ENCODE peak calls at places on chromosomes 4 and X, in four cellular contexts. P is OCI-LY7, U is GM23338, Z is HCT116. N is an unnamed sample.

GRCh38 chrX:16144420-16144819 is 21.1 kb downstream of the GRPR start:
- DNase-seq in P (no peak), U (no peak), Z (no peak), N (no peak)

GRCh38 chr4:165360041-165360782 is 18.6 kb upstream of the CPE start:
- DNase-seq in P (no peak), U (no peak), Z (no peak), N (no peak)

GRCh38 chrX:148659481-148659880 is 159.1 kb downstream of the AFF2 start:
- DNase-seq in P (no peak), U (no peak), Z (no peak), N (no peak)

GRCh38 chrX:134622056-134622812 is 36.0 kb downstream of the PLAC1 start:
- DNase-seq in P (no peak), U (peak; percentile 47), Z (peak; percentile 23), N (peak; percentile 86)

GRCh38 chrX:150899191-150899757 is 806 bp upstream of the CD99L2 start:
- DNase-seq in P (peak; percentile 71), U (peak; percentile 50), Z (no peak), N (peak; percentile 13)

GRCh38 chr4:113560579-113560978 is 201.0 kb downstream of the CAMK2D start:
- DNase-seq in P (no peak), U (no peak), Z (no peak), N (no peak)

GRCh38 chrX:129825746-129826505 is 17.8 kb downstream of the ZDHHC9 start:
- DNase-seq in P (peak; percentile 14), U (no peak), Z (no peak), N (no peak)

GRCh38 chr4:158255727-158256324 is 45.5 kb downstream of the TMEM144 start:
- DNase-seq in P (peak; percentile 30), U (peak; percentile 64), Z (peak; percentile 36), N (peak; percentile 64)

GRCh38 chr4:24857996-24858395 is 54.8 kb downstream of the CCDC149 start:
- DNase-seq in P (no peak), U (no peak), Z (no peak), N (no peak)

GRCh38 chr4:17552427-17552826 is 24.6 kb upstream of the LAP3 start:
- DNase-seq in P (no peak), U (no peak), Z (no peak), N (no peak)

GRCh38 chr4:176538217-176538925 is 218.6 kb downstream of the SPCS3 start:
- DNase-seq in P (no peak), U (no peak), Z (no peak), N (peak; percentile 80)

GRCh38 chr4:82810171-82810570 is 11.6 kb upstream of the SCD5 start:
- DNase-seq in P (no peak), U (no peak), Z (no peak), N (no peak)

GRCh38 chr4:108130955-108131354 is 37.8 kb downstream of the LEF1 start:
- DNase-seq in P (no peak), U (peak; percentile 57), Z (no peak), N (no peak)

GRCh38 chrX:6151971-6152370 is 76.7 kb downstream of the NLGN4X start:
- DNase-seq in P (no peak), U (no peak), Z (no peak), N (no peak)

GRCh38 chr4:100095729-100096595 is 94.3 kb downstream of the DDIT4L start:
- DNase-seq in P (peak; percentile 53), U (peak; percentile 83), Z (peak; percentile 69), N (peak; percentile 74)

GRCh38 chr4:27017623-27018022 is 157.0 kb downstream of the STIM2 start:
- DNase-seq in P (no peak), U (no peak), Z (no peak), N (no peak)

GRCh38 chrX:151176351-151176750 is at the start of gene GPR50:
- DNase-seq in P (no peak), U (peak; percentile 34), Z (no peak), N (no peak)

GRCh38 chrX:57595381-57595811 is 3.6 kb downstream of the ZXDB start:
- DNase-seq in P (no peak), U (peak; percentile 1), Z (no peak), N (peak; percentile 84)

GRCh38 chrX:80098038-80098437 is 83.5 kb downstream of the TBX22 start:
- DNase-seq in P (no peak), U (no peak), Z (no peak), N (no peak)

GRCh38 chr4:147309434-147309833 is 171.5 kb upstream of the EDNRA start:
- DNase-seq in P (no peak), U (no peak), Z (no peak), N (no peak)

GRCh38 chrX:37578045-37578444 is 6.6 kb downstream of the LANCL3 start:
- DNase-seq in P (no peak), U (no peak), Z (no peak), N (peak; percentile 45)

GRCh38 chrX:9459349-9459748 is 5.5 kb upstream of the TBL1X start:
- DNase-seq in P (no peak), U (no peak), Z (no peak), N (no peak)

GRCh38 chrX:40143001-40143400 is 45.2 kb upstream of the BCOR start:
- DNase-seq in P (no peak), U (peak; percentile 43), Z (no peak), N (no peak)

GRCh38 chr4:25635501-25635900 is 20.1 kb upstream of the SLC34A2 start:
- DNase-seq in P (no peak), U (no peak), Z (peak; percentile 39), N (peak; percentile 80)

GRCh38 chr4:24912252-24913098 is at the start of gene CCDC149:
- DNase-seq in P (no peak), U (peak; percentile 83), Z (peak; percentile 56), N (peak; percentile 79)

GRCh38 chr4:112523764-112524505 is 8.0 kb upstream of the NEUROG2 start:
- DNase-seq in P (peak; percentile 93), U (peak; percentile 96), Z (peak; percentile 73), N (peak; percentile 71)

GRCh38 chr4:76984127-76984526 is 34.6 kb downstream of the SEPTIN11 start:
- DNase-seq in P (peak; percentile 9), U (peak; percentile 59), Z (no peak), N (peak; percentile 21)

GRCh38 chrX:137891431-137891830 is 325.5 kb downstream of the ZIC3 start:
- DNase-seq in P (no peak), U (no peak), Z (no peak), N (no peak)

GRCh38 chr4:169062861-169063197 is 52.8 kb upstream of the CBR4 start:
- DNase-seq in P (no peak), U (no peak), Z (no peak), N (no peak)

DNA sequence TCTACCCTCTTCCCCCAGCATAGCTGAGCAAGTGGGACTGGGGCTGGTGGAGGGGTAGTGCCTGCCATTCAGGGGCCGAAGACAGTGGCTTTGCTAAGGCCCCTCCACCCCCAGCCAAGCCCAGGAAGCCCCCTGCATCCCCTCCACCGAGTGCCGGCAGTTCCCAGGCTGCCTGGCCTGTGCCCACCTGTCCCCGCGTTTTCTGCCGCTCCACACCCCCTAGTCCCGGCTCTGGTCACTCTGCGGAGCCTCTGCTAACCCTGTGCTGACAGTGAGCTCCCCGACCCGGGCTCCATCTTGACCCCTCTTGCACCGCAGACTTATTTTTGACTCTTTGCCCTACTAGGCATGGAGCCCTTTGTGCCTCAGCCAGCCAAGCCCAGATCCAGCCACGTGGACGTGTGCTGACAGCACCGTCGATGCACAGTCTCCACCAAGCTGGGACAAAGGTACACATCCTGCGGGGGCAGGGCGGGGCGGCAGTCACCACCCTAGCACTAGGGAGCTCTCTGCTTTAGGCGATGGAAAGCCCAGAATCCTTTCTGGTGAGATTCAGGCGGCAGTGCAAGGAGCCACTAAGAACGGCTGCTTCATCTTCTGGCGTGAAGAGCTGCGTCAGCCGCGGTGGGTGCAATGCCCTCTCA is 96.6 kb downstream of the PHKA2 start:
- DNase-seq in P (no peak), U (peak; percentile 21), Z (no peak), N (no peak)
- TF ChIP-seq CTCF in P (no peak), U (no peak), Z (no peak), N (no peak)

GRCh38 chrX:66634272-66634671 is 4.6 kb downstream of the EDA2R start:
- DNase-seq in P (no peak), U (no peak), Z (no peak), N (no peak)

GRCh38 chrX:66635360-66635759 is 3.5 kb downstream of the EDA2R start:
- DNase-seq in P (no peak), U (no peak), Z (no peak), N (no peak)

GRCh38 chrX:66632986-66633385 is 5.9 kb downstream of the EDA2R start:
- DNase-seq in P (no peak), U (no peak), Z (no peak), N (no peak)

GRCh38 chrX:66632473-66632872 is 6.4 kb downstream of the EDA2R start:
- DNase-seq in P (no peak), U (no peak), Z (no peak), N (no peak)

DNA sequence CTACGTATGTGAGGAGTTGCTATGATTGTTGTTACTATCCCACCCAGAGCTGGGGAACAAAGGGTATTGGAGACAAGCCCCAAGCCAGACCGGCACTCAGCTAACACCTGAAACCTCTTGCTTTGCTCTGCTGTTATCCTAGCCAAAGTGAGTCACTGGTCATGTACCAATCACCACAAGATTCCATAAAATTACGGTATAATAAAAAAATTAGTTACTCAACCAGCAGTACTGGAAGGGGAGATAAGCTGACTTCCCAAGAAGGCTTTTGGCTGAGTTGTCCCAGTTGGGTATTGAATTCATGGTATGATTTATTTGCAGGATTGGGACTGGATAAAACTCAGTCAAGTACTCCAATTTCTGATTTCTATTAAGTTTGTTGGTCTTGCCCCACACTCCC is 5.3 kb downstream of the EDA2R start:
- DNase-seq in P (no peak), U (no peak), Z (no peak), N (no peak)
- H3K4me1 ChIP-seq in P (peaks cover 11% of the 10 kb centered on the region), U (peaks cover 5% of the 10 kb centered on the region), Z (no peaks in the 10 kb centered on the region), N (no peaks in the 10 kb centered on the region)

GRCh38 chrX:54494970-54495813 is 842 bp downstream of the FGD1 start:
- DNase-seq in P (no peak), U (peak; percentile 24), Z (no peak), N (peak; percentile 28)

GRCh38 chrX:54496517-54496852 is 451 bp upstream of the FGD1 start:
- DNase-seq in P (no peak), U (no peak), Z (no peak), N (no peak)

GRCh38 chrX:54494166-54494969 is 1.7 kb downstream of the FGD1 start:
- DNase-seq in P (no peak), U (no peak), Z (no peak), N (no peak)

GRCh38 chrX:54495814-54496516 is at the start of gene FGD1:
- DNase-seq in P (peak; percentile 25), U (peak; percentile 79), Z (no peak), N (peak; percentile 64)

DNA sequence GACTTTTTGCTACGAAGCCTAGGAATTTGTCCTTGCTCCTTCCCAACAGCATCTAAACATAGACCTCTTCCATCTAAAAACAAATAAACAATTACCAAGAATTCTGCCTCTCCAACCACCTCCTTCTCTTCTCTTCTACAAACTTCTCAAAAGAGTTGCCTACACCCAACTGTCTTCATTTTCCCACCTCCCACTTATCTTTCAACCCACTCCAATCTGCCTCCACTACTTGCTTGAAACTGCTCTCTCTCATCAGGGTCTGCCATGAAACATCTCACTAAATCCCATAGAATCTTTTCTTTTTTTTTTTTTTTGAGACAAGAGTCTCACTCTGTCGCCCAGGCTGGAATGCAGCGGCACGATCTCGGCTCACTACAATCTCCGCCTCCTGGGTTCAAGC is 902 bp upstream of the FGD1 start:
- DNase-seq in P (no peak), U (no peak), Z (no peak), N (no peak)
- TF ChIP-seq EZH2phosphoT487 in P (no peak), U (no peak), Z (no peak), N (no peak)

DNA sequence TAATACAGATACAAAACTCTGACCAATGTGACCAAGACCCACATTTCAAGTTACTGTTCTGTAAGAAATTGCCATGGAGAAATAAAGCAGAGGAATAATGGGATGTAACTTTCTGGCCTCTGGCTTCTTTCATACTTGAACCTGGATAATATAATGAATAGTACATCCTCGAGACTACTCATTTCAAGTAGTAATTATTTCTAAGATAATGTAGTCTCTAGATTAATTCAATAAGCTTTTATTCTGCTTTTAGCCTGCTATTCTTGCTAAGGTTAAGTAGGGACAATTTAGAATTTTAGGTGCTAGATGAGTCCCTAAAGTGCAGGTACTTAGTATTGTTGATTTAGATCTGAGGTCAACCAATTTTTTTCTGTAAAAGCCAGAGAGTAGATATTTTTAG is 178.7 kb upstream of the IL15 start:
- DNase-seq in P (no peak), U (no peak), Z (no peak), N (no peak)
- TF ChIP-seq CTCF in P (no peak), U (no peak), Z (no peak), N (no peak)